ENCODE peak calls at places on chromosomes 3 and 15, in four cellular contexts. T is heart left ventricle, G is endothelial cell of umbilical vein, W is cardiac muscle cell. Y is an unnamed sample. For H3K4me1, the result is how much of the 10 kb centered on the place peaks cover.

GRCh38 chr3:101171797-101172196 is 148.6 kb downstream of the IMPG2 start:
- DNase-seq in T (no peak), W (no peak), G (no peak), Y (no peak)

GRCh38 chr3:151979914-151980313 is 106.5 kb downstream of the SUCNR1 start:
- DNase-seq in W (no peak), T (no peak), G (no peak), Y (no peak)

GRCh38 chr3:196655496-196655895 is 16.0 kb downstream of the NRROS start:
- DNase-seq in G (no peak), W (no peak), T (no peak), Y (no peak)

GRCh38 chr3:90145094-90145810 is 1037.8 kb downstream of the EPHA3 start:
- DNase-seq in G (no peak), T (no peak), W (no peak), Y (no peak)

GRCh38 chr3:111967071-111967470 is 11.8 kb upstream of the ABHD10 start:
- DNase-seq in G (peak), T (no peak), W (no peak), Y (no peak)

GRCh38 chr3:65575376-65575840 is 463.3 kb downstream of the MAGI1 start:
- DNase-seq in T (no peak), W (no peak), G (peak), Y (no peak)

GRCh38 chr15:99526174-99526573 is 39.6 kb upstream of the MEF2A start:
- DNase-seq in W (no peak), G (no peak), T (no peak), Y (no peak)

GRCh38 chr3:130242850-130243569 is 102.5 kb upstream of the COL6A5 start:
- DNase-seq in W (peak), T (no peak), G (peak), Y (no peak)

GRCh38 chr3:17136251-17136721 is 251.5 kb downstream of the PLCL2 start:
- DNase-seq in G (no peak), T (no peak), W (peak), Y (no peak)

GRCh38 chr3:184965639-184966430 is 153.9 kb downstream of the VPS8 start:
- DNase-seq in G (no peak), T (no peak), W (no peak), Y (no peak)

GRCh38 chr3:73364517-73364916 is 260.2 kb downstream of the PDZRN3 start:
- DNase-seq in G (no peak), T (no peak), W (no peak), Y (no peak)

GRCh38 chr3:19811689-19812088 is 122.3 kb downstream of the EFHB start:
- DNase-seq in W (no peak), T (no peak), G (no peak), Y (no peak)

GRCh38 chr15:66997212-66997611 is 68.2 kb upstream of the SMAD3 start:
- DNase-seq in G (no peak), T (no peak), W (no peak), Y (no peak)

GRCh38 chr3:63980019-63980418 is 43.3 kb downstream of the PSMD6 start:
- DNase-seq in W (no peak), G (no peak), T (no peak), Y (no peak)

GRCh38 chr3:30667250-30667585 is 60.8 kb downstream of the TGFBR2 start:
- DNase-seq in T (no peak), G (peak), W (peak), Y (no peak)

DNA sequence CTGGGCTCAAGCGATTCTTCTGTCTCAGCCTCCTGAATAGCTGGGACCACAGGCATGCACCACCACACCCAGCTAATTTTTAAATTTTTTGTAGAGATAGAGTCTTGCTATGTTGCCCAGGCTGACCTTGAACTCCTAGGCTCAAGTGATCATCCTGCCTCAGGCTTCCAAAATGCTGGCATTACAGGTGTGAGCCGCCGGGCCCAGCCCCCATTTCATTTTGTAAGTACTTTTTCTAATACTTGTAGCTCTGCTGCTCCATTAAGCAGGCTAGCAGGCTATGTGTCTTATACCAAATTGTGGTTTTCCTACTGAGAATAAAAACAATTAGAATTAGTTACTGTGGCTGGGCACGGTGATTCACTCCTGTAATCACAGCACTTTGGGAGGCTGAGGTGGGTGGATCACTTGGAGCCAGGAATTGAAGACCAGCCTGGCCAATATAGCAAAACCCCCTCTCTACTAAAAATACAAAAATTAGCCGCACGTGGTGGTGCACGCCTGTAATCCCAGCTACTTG is 22.4 kb downstream of the NIPA1 start:
- DNase-seq in W (no peak), T (no peak), G (no peak), Y (no peak)
- TF ChIP-seq CTCF in W (no peak), T (no peak), G (no peak), Y (no peak)

DNA sequence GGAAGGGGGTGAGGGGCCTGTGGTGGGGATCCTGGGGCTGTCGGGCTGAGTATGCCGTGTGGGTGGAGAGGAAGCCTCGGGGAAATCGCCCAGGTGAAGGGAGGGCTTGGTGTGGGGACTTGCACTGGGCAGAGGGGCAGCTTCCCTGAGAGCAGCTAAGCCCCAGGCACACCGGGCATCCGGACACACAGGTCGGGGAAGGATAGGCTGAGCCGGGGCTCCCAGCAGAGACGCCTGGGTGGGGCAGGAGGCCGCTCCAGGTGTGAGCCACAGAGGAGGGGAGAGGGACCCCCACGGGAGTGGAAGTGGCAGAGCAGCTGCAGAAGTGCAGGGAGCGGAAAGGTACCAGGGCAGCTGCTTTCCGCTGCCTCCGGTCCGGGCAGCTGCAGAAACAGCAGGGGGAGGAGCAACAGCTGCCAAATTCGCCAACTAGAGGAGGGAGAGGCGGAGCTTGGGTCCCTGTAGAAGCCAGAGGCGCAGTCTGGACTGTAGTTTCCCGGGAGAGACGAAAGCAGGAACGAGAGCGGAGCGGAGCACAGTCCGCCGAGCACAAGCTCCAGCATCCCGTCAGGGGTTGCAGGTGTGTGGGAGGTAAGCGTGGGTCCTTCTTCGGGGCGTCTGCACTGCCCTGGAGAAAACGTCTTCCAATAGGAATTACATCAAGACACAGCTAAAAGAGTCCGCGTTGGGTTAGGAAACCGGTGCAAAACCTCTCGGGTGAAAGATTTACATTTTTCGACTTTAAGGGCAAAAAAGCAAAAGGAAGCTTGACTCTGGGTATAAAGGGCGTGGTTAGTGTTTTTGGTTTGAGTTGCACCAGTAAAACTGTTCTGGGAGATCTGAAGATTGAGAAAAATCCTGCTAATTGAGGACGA is at the start of gene SERPINI1:
- DNase-seq in T (peak), W (peak), G (peak), Y (peak)
- H3K4me1 ChIP-seq in T (under half), W (under half), G (under half), Y (under half)

GRCh38 chr15:68614621-68615035 is 35.8 kb downstream of the CORO2B start:
- DNase-seq in W (peak), T (peak), G (no peak), Y (no peak)
- H3K4me3 ChIP-seq in W (no peak), T (no peak), G (no peak), Y (no peak)

GRCh38 chr15:42800731-42801474 is 64.0 kb upstream of the CDAN1 start:
- DNase-seq in T (no peak), W (peak), G (no peak), Y (no peak)
- TF ChIP-seq CTCF in T (no peak), W (no peak), G (peak), Y (no peak)

GRCh38 chr3:46935168-46935858 is 41.2 kb downstream of the CCDC12 start:
- DNase-seq in G (peak), T (peak), W (peak), Y (no peak)

GRCh38 chr3:46939578-46940405 is 36.8 kb downstream of the CCDC12 start:
- DNase-seq in G (no peak), W (no peak), T (no peak), Y (no peak)

GRCh38 chr3:46935989-46936620 is 40.4 kb downstream of the CCDC12 start:
- DNase-seq in G (no peak), T (no peak), W (no peak), Y (no peak)

GRCh38 chr3:46936733-46937250 is 39.8 kb downstream of the CCDC12 start:
- DNase-seq in G (no peak), W (no peak), T (no peak), Y (no peak)

GRCh38 chr3:46938118-46938517 is 38.4 kb downstream of the CCDC12 start:
- DNase-seq in G (no peak), W (no peak), T (no peak), Y (no peak)
- H3K4me1 ChIP-seq in G (under half), W (half or more), T (half or more), Y (under half)

DNA sequence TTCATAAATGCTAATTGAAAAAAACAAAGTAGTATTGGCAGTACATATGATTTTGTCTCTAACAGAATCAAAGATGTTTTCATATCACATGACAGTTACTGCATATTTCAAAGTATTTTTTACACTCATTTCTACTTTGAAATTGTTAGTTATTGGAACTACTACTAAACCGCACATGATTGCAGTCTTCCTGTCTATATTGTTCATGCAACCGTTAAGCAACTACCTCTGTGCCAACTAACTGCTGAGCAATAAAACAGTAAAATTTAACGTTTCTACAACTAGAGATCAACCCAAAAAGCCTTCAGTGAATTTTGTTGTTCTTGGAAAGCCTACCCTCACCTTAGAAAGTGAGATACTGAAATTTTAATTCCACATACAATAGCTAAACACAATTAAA is 64.2 kb downstream of the DMXL2 start:
- DNase-seq in W (no peak), G (no peak), T (no peak), Y (no peak)
- H3K4me3 ChIP-seq in W (no peak), G (no peak), T (no peak), Y (no peak)

GRCh38 chr3:128464188-128464587 is 2.5 kb downstream of the DNAJB8 start:
- DNase-seq in G (no peak), W (no peak), T (no peak), Y (no peak)
- TF ChIP-seq CTCF in G (no peak), W (peak), T (peak), Y (no peak)

GRCh38 chr3:187778726-187779125 is 33.5 kb upstream of the BCL6 start:
- DNase-seq in T (no peak), W (no peak), G (no peak), Y (no peak)
- H3K4me1 ChIP-seq in T (under half), W (under half), G (under half), Y (under half)

DNA sequence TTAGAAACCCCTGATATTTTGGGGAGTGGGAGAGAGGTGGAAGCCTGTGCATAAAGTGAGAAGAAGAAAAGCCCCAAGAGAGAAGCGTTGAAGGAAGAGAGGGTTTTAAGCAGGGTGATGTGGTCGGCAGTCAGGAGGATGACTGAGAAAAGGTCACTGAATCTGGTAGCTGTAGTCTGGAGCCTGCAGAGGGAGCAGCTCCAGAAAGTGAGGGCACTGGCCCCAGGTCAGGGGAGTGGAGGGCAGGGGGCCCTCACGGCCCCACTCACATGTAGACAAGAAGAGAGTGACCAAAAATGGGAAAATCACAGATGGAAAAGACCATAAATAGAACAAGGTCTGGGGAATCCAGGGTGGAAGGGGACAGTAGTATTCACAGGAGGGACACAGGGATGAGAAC is 105.5 kb downstream of the RYK start:
- DNase-seq in G (no peak), W (no peak), T (no peak), Y (no peak)
- H3K4me3 ChIP-seq in G (no peak), W (no peak), T (no peak), Y (no peak)

Y was measured in CD8-positive, alpha-beta T cell.